ENCODE peak calls at places on chromosomes 1 and 21, in four cellular contexts. D is body of pancreas, J is MCF 10A, Y is endothelial cell. S is an unnamed sample.

GRCh38 chr1:54421101-54421504 is 14.9 kb upstream of the SSBP3 start:
- DNase-seq in Y (no peak), D (peak), J (peak), S (no peak)

GRCh38 chr1:8822383-8823294 is 5.2 kb upstream of the RERE start:
- DNase-seq in J (peak), D (no peak), Y (no peak), S (no peak)

GRCh38 chr1:8121261-8122159 is 95.4 kb upstream of the ERRFI1 start:
- DNase-seq in J (peak), Y (no peak), D (peak), S (no peak)

GRCh38 chr1:220990417-220991337 is 111.4 kb downstream of the HLX start:
- DNase-seq in Y (no peak), D (no peak), J (peak), S (no peak)

GRCh38 chr1:110554871-110555801 is 36.2 kb upstream of the KCNA10 start:
- DNase-seq in Y (peak), D (peak), J (no peak), S (no peak)

GRCh38 chr1:19436716-19437476 is 48.4 kb downstream of the CAPZB start:
- DNase-seq in D (peak), J (peak), Y (no peak), S (no peak)

GRCh38 chr1:240350910-240351331 is 259.2 kb downstream of the FMN2 start:
- DNase-seq in J (no peak), D (no peak), Y (no peak), S (no peak)

GRCh38 chr1:21935393-21935804 is 1.7 kb downstream of the HSPG2 start:
- DNase-seq in Y (no peak), D (no peak), J (no peak), S (no peak)

GRCh38 chr21:21712761-21713558 is 714.8 kb downstream of the NCAM2 start:
- DNase-seq in D (no peak), Y (no peak), J (peak), S (no peak)

GRCh38 chr1:45640293-45640692 is 16.4 kb upstream of the CCDC17 start:
- DNase-seq in Y (no peak), J (no peak), D (no peak), S (no peak)

GRCh38 chr1:208524376-208524775 is 280.2 kb upstream of the PLXNA2 start:
- DNase-seq in Y (no peak), J (peak), D (no peak), S (no peak)

GRCh38 chr1:208524920-208525319 is 280.7 kb upstream of the PLXNA2 start:
- DNase-seq in J (no peak), D (no peak), Y (no peak), S (peak)

GRCh38 chr1:208521534-208521933 is 277.4 kb upstream of the PLXNA2 start:
- DNase-seq in D (no peak), Y (no peak), J (no peak), S (no peak)

GRCh38 chr1:208520700-208521099 is 276.5 kb upstream of the PLXNA2 start:
- DNase-seq in J (no peak), D (no peak), Y (no peak), S (peak)

GRCh38 chr1:208523007-208523406 is 278.8 kb upstream of the PLXNA2 start:
- DNase-seq in D (no peak), J (no peak), Y (no peak), S (peak)
- TF ChIP-seq CTCF in D (no peak), J (no peak), Y (no peak), S (no peak)

GRCh38 chr1:44314401-44314800 is 40.7 kb downstream of the ERI3 start:
- DNase-seq in J (no peak), Y (no peak), D (no peak), S (no peak)
- TF ChIP-seq CTCF in J (no peak), Y (no peak), D (no peak), S (peak)

GRCh38 chr1:53116307-53116810 is 26.1 kb downstream of the SLC1A7 start:
- DNase-seq in Y (no peak), J (no peak), D (no peak), S (no peak)
- TF ChIP-seq CTCF in Y (no peak), J (no peak), D (no peak), S (no peak)

GRCh38 chr21:46324390-46325072 is 575 bp downstream of the PCNT start:
- DNase-seq in D (peak), Y (peak), J (peak), S (peak)
- TF ChIP-seq CTCF in D (no peak), Y (no peak), J (peak), S (no peak)

GRCh38 chr1:153958111-153958960 is at the start of gene CRTC2:
- DNase-seq in Y (peak), J (peak), D (peak), S (peak)
- TF ChIP-seq CTCF in Y (no peak), J (no peak), D (no peak), S (no peak)

GRCh38 chr1:168381850-168382249 is 101.2 kb downstream of the TBX19 start:
- DNase-seq in J (no peak), D (no peak), Y (no peak), S (no peak)
- TF ChIP-seq CTCF in J (peak), D (no peak), Y (no peak), S (peak)

S was measured in osteocyte.